ENCODE peak calls at places on chromosomes 7 and 10, in nine cellular contexts. R is spleen, T is fibroblast of lung, F is A549, A is left lung, B is cardiac muscle cell, E is GM12878, X is RWPE2, O is hepatocyte. W is an unnamed sample.

GRCh38 chr10:5652746-5653145 is 13.6 kb downstream of the ASB13 start:
- DNase-seq in R (peak; percentile 64), T (no peak), F (no peak), A (no peak), B (no peak), E (no peak), X (no peak), O (no peak), W (no peak)

GRCh38 chr10:103672345-103672744 is 178.8 kb downstream of the NEURL1 start:
- DNase-seq in R (no peak), T (no peak), F (no peak), A (no peak), B (no peak), E (no peak), X (no peak), O (no peak), W (no peak)

GRCh38 chr10:110758898-110759297 is 112.8 kb upstream of the PDCD4 start:
- DNase-seq in R (no peak), T (no peak), F (no peak), A (no peak), B (no peak), E (no peak), X (no peak), O (no peak), W (no peak)

GRCh38 chr10:70492786-70493659 is 14.5 kb downstream of the PALD1 start:
- DNase-seq in R (peak; percentile 83), T (no peak), F (no peak), A (peak; percentile 50), B (no peak), E (no peak), X (no peak), O (no peak), W (no peak)

GRCh38 chr7:150326657-150327268 is 3.4 kb upstream of the ACTR3C start:
- DNase-seq in R (no peak), T (no peak), F (no peak), A (no peak), B (no peak), E (no peak), X (no peak), O (no peak), W (no peak)

GRCh38 chr10:89392974-89393373 is 551 bp downstream of the IFIT1 start:
- DNase-seq in R (no peak), T (peak; percentile 95), F (no peak), A (no peak), B (peak; percentile 38), E (no peak), X (no peak), O (peak; percentile 76), W (no peak)

GRCh38 chr10:6171891-6172354 is 30.8 kb upstream of the PFKFB3 start:
- DNase-seq in R (peak; percentile 80), T (peak; percentile 94), F (no peak), A (peak; percentile 73), B (no peak), E (peak; percentile 24), X (no peak), O (no peak), W (peak; percentile 53)

GRCh38 chr10:78250313-78251040 is 216.8 kb downstream of the RPS24 start:
- DNase-seq in R (no peak), T (no peak), F (no peak), A (peak; percentile 38), B (no peak), E (no peak), X (no peak), O (no peak), W (no peak)

GRCh38 chr10:127552446-127552845 is 3.3 kb downstream of the NPS start:
- DNase-seq in R (no peak), T (no peak), F (no peak), A (no peak), B (no peak), E (no peak), X (no peak), O (no peak), W (no peak)

GRCh38 chr10:121159670-121160069 is 308.5 kb downstream of the WDR11 start:
- DNase-seq in R (no peak), T (no peak), F (no peak), A (no peak), B (no peak), E (no peak), X (no peak), O (no peak), W (no peak)

GRCh38 chr7:78022165-78022564 is 223.6 kb downstream of the PHTF2 start:
- DNase-seq in R (no peak), T (no peak), F (no peak), A (no peak), B (no peak), E (no peak), X (no peak), O (no peak), W (no peak)

GRCh38 chr7:11701829-11702560 is 130.0 kb downstream of the THSD7A start:
- DNase-seq in R (no peak), T (no peak), F (no peak), A (no peak), B (peak; percentile 36), E (no peak), X (no peak), O (no peak), W (no peak)

GRCh38 chr10:132418520-132419416 is 21.8 kb downstream of the PWWP2B start:
- DNase-seq in R (peak; percentile 87), T (peak; percentile 22), F (peak; percentile 68), A (peak; percentile 85), B (peak; percentile 82), E (no peak), X (no peak), O (peak; percentile 84), W (no peak)

GRCh38 chr7:37765872-37766525 is 82.4 kb upstream of the NME8 start:
- DNase-seq in R (peak; percentile 67), T (no peak), F (no peak), A (peak; percentile 47), B (no peak), E (peak; percentile 82), X (no peak), O (no peak), W (no peak)

GRCh38 chr10:4226941-4227540 is 442.0 kb upstream of the KLF6 start:
- DNase-seq in R (no peak), T (no peak), F (no peak), A (no peak), B (no peak), E (no peak), X (no peak), O (no peak), W (no peak)

GRCh38 chr7:70298780-70299446 is 700.6 kb downstream of the AUTS2 start:
- DNase-seq in R (no peak), T (no peak), F (no peak), A (no peak), B (no peak), E (no peak), X (no peak), O (no peak), W (no peak)

GRCh38 chr10:52774600-52775106 is 2.1 kb upstream of the MBL2 start:
- DNase-seq in R (no peak), T (no peak), F (no peak), A (no peak), B (no peak), E (no peak), X (no peak), O (peak; percentile 46), W (no peak)

GRCh38 chr7:121126801-121127534 is 138.5 kb downstream of the CPED1 start:
- DNase-seq in R (no peak), T (peak; percentile 59), F (no peak), A (no peak), B (no peak), E (no peak), X (no peak), O (no peak), W (no peak)

GRCh38 chr7:157907091-157907490 is 570.3 kb downstream of the DNAJB6 start:
- DNase-seq in R (no peak), T (no peak), F (no peak), A (no peak), B (no peak), E (no peak), X (no peak), O (no peak), W (no peak)

GRCh38 chr7:19690736-19691135 is 18.1 kb downstream of the POLR1F start:
- DNase-seq in R (no peak), T (no peak), F (no peak), A (no peak), B (no peak), E (no peak), X (no peak), O (no peak), W (no peak)

GRCh38 chr10:14605231-14605925 is 169.3 kb downstream of the FAM107B start:
- DNase-seq in R (no peak), T (peak; percentile 36), F (no peak), A (no peak), B (no peak), E (peak; percentile 87), X (no peak), O (no peak), W (no peak)

GRCh38 chr10:11403116-11403515 is 208.3 kb downstream of the USP6NL start:
- DNase-seq in R (peak; percentile 85), T (no peak), F (no peak), A (no peak), B (no peak), E (no peak), X (no peak), O (no peak), W (no peak)

GRCh38 chr7:67478066-67478465 is 481.4 kb downstream of the TYW1 start:
- DNase-seq in R (no peak), T (no peak), F (no peak), A (no peak), B (no peak), E (no peak), X (no peak), O (no peak), W (no peak)

GRCh38 chr7:112571852-112572607 is 91.2 kb downstream of the LSMEM1 start:
- DNase-seq in R (no peak), T (no peak), F (no peak), A (no peak), B (no peak), E (no peak), X (no peak), O (no peak), W (no peak)
- TF ChIP-seq CTCF in R (no peak), T (no peak), F (no peak), A (no peak), B (no peak), E (no peak), X (peak; percentile 24), O (no peak), W (no peak)

GRCh38 chr10:46992794-46993552 is 81.7 kb downstream of the PTPN20 start:
- DNase-seq in R (no peak), T (peak; percentile 67), F (peak; percentile 28), A (peak; percentile 40), B (peak; percentile 47), E (no peak), X (no peak), O (peak; percentile 18), W (no peak)
- H3K4me3 ChIP-seq in R (no peak overlapping the region), T (no peak overlapping the region), F (no peak overlapping the region), A (no peak overlapping the region), B (no peak overlapping the region), E (no peak overlapping the region), X (no peak overlapping the region), O (no peak overlapping the region), W (no peak overlapping the region)

GRCh38 chr7:55128693-55129394 is 110.0 kb downstream of the EGFR start:
- DNase-seq in R (no peak), T (peak; percentile 57), F (no peak), A (no peak), B (no peak), E (no peak), X (no peak), O (no peak), W (no peak)
- H3K4me1 ChIP-seq in R (peaks cover 10% of the 10 kb centered on the region), T (peaks cover 68% of the 10 kb centered on the region), F (peaks cover 93% of the 10 kb centered on the region), A (peaks cover 49% of the 10 kb centered on the region), B (no peaks in the 10 kb centered on the region), E (peaks cover 3% of the 10 kb centered on the region), X (peaks cover 91% of the 10 kb centered on the region), O (peaks cover 57% of the 10 kb centered on the region), W (peaks cover 31% of the 10 kb centered on the region)

GRCh38 chr10:124611738-124612137 is 132.4 kb downstream of the FAM53B start:
- DNase-seq in R (peak; percentile 90), T (no peak), F (no peak), A (no peak), B (no peak), E (no peak), X (no peak), O (no peak), W (no peak)
- TF ChIP-seq CTCF in R (no peak), T (no peak), F (no peak), A (no peak), B (no peak), E (no peak), X (no peak), O (no peak), W (no peak)

W was measured in ascending aorta.